ENCODE peak calls at places on chromosome 13, in four cellular contexts. Z, Y, R and S are unnamed samples.

GRCh38 chr13:72693832-72694231 is 33.6 kb downstream of the MZT1 start:
- DNase-seq in Y (no peak), Z (no peak), R (no peak), S (no peak)

GRCh38 chr13:49569993-49570689 is 15.2 kb downstream of the RCBTB1 start:
- DNase-seq in Z (no peak), R (no peak), Y (no peak), S (no peak)

GRCh38 chr13:99540530-99540929 is 39.3 kb downstream of the TM9SF2 start:
- DNase-seq in Y (no peak), R (no peak), Z (no peak), S (no peak)

GRCh38 chr13:109951491-109951890 is 165.1 kb upstream of the IRS2 start:
- DNase-seq in R (no peak), Z (no peak), Y (no peak), S (no peak)

GRCh38 chr13:43663474-43664090 is 123.2 kb downstream of the ENOX1 start:
- DNase-seq in R (peak; percentile 73), Y (no peak), Z (no peak), S (no peak)

GRCh38 chr13:36965767-36966166 is 33.4 kb downstream of the ALG5 start:
- DNase-seq in R (peak; percentile 90), Y (no peak), Z (no peak), S (no peak)

GRCh38 chr13:44211753-44212152 is 161.9 kb upstream of the SERP2 start:
- DNase-seq in R (no peak), Z (no peak), Y (no peak), S (no peak)

GRCh38 chr13:105073041-105073440 is 1462.4 kb downstream of the EFNB2 start:
- DNase-seq in R (no peak), Y (no peak), Z (peak; percentile 67), S (no peak)

GRCh38 chr13:98657506-98658085 is 80.7 kb upstream of the STK24 start:
- DNase-seq in R (no peak), Z (no peak), Y (no peak), S (no peak)

GRCh38 chr13:72290962-72291681 is 424.1 kb upstream of the DACH1 start:
- DNase-seq in R (no peak), Z (no peak), Y (no peak), S (no peak)

GRCh38 chr13:111344471-111345191 is 24.2 kb downstream of the TEX29 start:
- DNase-seq in Y (no peak), R (peak; percentile 92), Z (peak; percentile 57), S (no peak)

GRCh38 chr13:75494491-75494890 is 12.5 kb upstream of the TBC1D4 start:
- DNase-seq in Y (no peak), R (peak; percentile 22), Z (no peak), S (no peak)

GRCh38 chr13:90867336-90867683 is 480.2 kb upstream of the MIR17HG start:
- DNase-seq in R (peak; percentile 27), Z (no peak), Y (peak; percentile 55), S (peak; percentile 84)

GRCh38 chr13:113500530-113501265 is 10.2 kb upstream of the DCUN1D2 start:
- DNase-seq in Y (no peak), Z (no peak), R (no peak), S (no peak)

GRCh38 chr13:60627071-60627686 is 230.2 kb downstream of the TDRD3 start:
- DNase-seq in Z (no peak), R (peak; percentile 3), Y (peak; percentile 33), S (peak; percentile 44)

DNA sequence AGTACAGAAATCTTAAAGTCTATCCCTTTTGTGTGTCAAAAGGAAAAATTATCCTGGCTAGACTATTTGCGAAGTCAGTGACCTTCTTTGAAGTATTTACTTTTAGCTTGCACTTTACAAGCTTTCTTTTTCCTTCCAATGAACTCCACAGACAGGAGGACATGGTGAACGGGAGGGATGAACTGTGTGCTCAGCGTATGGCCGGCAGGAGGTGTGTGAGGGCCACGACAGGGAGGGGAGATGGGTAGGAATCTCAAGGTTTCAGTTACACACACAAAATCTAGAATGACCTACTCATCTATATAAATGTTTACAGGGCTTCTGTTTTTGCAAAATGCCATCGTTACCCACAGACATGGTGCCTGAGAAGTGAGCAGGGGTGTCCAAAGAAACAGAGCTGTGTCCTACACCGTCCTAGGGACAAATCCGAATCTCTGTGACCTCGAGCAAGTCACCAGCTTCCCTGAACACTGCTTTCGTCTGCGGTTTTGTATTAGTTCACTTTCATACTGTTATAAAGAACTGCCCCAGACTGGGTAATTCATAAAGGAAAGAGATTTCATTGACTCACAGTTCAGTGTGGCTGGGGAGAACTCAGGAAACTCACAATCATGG is 537.2 kb downstream of the LIG4 start:
- DNase-seq in Y (no peak), Z (no peak), R (peak; percentile 53), S (peak; percentile 11)
- TF ChIP-seq CTCF in Y (no peak), Z (no peak), R (peak; percentile 53), S (peak; percentile 22)

DNA sequence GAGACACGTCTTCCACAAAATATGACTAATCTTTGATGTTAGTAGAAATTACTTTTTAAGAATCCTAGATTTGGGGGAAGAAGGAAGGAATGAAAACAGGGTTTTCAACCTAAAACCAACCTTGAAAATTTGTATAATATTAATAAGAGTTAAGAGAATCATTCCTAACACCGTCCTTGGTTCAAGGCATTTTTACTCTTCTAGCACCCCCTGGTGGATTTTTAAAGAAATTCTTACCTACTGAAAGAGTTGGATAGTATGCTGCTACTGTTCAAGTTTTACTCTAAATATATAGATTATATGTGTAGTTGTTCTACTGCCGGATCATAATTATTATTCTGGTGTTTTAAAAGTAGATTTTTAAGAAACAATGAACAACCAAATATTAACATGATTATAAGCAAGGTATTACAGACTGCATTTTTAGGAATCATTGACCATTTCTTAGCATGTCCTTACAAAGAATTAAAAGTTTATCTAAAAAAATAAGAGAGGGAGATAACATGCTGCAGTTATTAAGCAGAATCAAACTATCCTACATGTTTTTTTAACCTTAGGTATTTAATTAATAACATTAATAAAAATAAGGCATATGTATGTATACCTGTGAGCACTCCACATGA is 7.4 kb upstream of the SLITRK6 start:
- DNase-seq in R (peak; percentile 61), Z (no peak), Y (no peak), S (no peak)
- TF ChIP-seq CTCF in R (peak; percentile 75), Z (peak; percentile 40), Y (peak; percentile 92), S (peak; percentile 56)

GRCh38 chr13:28056426-28056825 is 44.0 kb downstream of the FLT3 start:
- DNase-seq in R (no peak), Z (no peak), Y (no peak), S (no peak)

GRCh38 chr13:28055362-28055761 is 45.0 kb downstream of the FLT3 start:
- DNase-seq in Y (no peak), R (no peak), Z (no peak), S (no peak)

GRCh38 chr13:28056970-28057712 is 43.2 kb downstream of the FLT3 start:
- DNase-seq in R (no peak), Z (no peak), Y (no peak), S (no peak)

GRCh38 chr13:28059214-28059613 is 41.2 kb downstream of the FLT3 start:
- DNase-seq in Z (no peak), Y (no peak), R (peak; percentile 15), S (peak; percentile 71)
- TF ChIP-seq CTCF in Z (no peak), Y (peak; percentile 30), R (peak; percentile 32), S (peak; percentile 77)

DNA sequence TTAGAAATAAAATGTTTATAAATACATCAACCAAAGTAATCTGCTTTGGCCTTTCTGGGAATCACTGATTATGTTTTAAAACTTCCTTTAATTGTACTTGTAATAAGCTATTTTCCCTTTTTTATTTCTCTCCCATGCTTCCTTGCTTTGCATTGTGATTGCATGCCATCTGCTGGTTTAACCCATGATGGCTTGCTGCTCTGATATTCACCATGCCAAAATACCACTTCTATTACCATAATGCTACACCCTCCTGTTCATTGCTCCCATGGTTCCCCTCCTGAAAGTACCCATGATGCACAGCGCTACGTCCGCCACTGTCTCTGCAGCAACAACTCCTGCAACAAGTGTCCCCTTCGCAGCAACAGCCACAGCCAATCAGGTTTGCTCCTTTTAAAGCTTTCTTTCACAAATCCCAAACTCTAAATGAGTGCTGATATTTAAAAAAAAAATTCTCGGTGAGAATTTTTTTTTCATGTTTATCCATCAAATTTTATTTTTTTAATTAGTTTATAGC is 67.7 kb upstream of the RAP2A start:
- DNase-seq in R (no peak), Y (no peak), Z (no peak), S (no peak)
- TF ChIP-seq CTCF in R (peak; percentile 29), Y (no peak), Z (no peak), S (no peak)

GRCh38 chr13:20188649-20189553 is 3.8 kb downstream of the GJB2 start:
- DNase-seq in R (no peak), Y (no peak), Z (no peak), S (peak; percentile 30)
- TF ChIP-seq CTCF in R (peak; percentile 15), Y (no peak), Z (peak; percentile 25), S (peak; percentile 13)